ENCODE peak calls at places on chromosome 18, in five cellular contexts. A, H, O, Y and S are unnamed samples.

GRCh38 chr18:59536181-59536580 is 161.0 kb downstream of the CCBE1 start:
- DNase-seq in O (no peak), Y (no peak), H (no peak), A (peak), S (no peak)

GRCh38 chr18:79548621-79548985 is 131.0 kb upstream of the CTDP1 start:
- DNase-seq in A (no peak), Y (no peak), O (no peak), H (no peak), S (no peak)

GRCh38 chr18:57223160-57223870 is 76.4 kb downstream of the BOD1L2 start:
- DNase-seq in O (peak), Y (no peak), H (no peak), A (no peak), S (no peak)

GRCh38 chr18:44197837-44198236 is 482.9 kb upstream of the SETBP1 start:
- DNase-seq in H (no peak), A (no peak), Y (no peak), O (no peak), S (no peak)

GRCh38 chr18:74541703-74542555 is 7.6 kb downstream of the CNDP1 start:
- DNase-seq in Y (no peak), O (no peak), H (no peak), A (no peak), S (no peak)

GRCh38 chr18:79509536-79509930 is 113.8 kb downstream of the NFATC1 start:
- DNase-seq in Y (no peak), H (no peak), A (no peak), O (no peak), S (no peak)

GRCh38 chr18:12403601-12404506 is 3.9 kb upstream of the PRELID3A start:
- DNase-seq in H (peak), Y (peak), O (peak), A (peak), S (no peak)

GRCh38 chr18:25298853-25299274 is 53.1 kb downstream of the ZNF521 start:
- DNase-seq in A (peak), Y (no peak), H (peak), O (peak), S (no peak)

GRCh38 chr18:31241900-31242409 is 76.0 kb upstream of the DSG1 start:
- DNase-seq in A (no peak), Y (peak), H (peak), O (peak), S (no peak)

GRCh38 chr18:3604260-3604625 is 154.3 kb downstream of the TGIF1 start:
- DNase-seq in Y (no peak), A (no peak), O (no peak), H (no peak), S (no peak)

GRCh38 chr18:2147866-2148265 is 423.4 kb downstream of the METTL4 start:
- DNase-seq in O (peak), A (no peak), Y (no peak), H (no peak), S (no peak)

GRCh38 chr18:76491436-76491800 is 3.6 kb downstream of the ZNF516 start:
- DNase-seq in H (no peak), O (peak), A (peak), Y (no peak), S (no peak)

GRCh38 chr18:74796928-74797576 is 199.4 kb downstream of the ZNF407 start:
- DNase-seq in O (peak), Y (peak), A (peak), H (peak), S (no peak)

GRCh38 chr18:12306752-12307151 is 1.3 kb upstream of the TUBB6 start:
- DNase-seq in A (peak), H (no peak), Y (no peak), O (no peak), S (no peak)

GRCh38 chr18:58417752-58418151 is 211.1 kb downstream of the ALPK2 start:
- DNase-seq in Y (no peak), A (peak), H (no peak), O (peak), S (no peak)

GRCh38 chr18:79987566-79987965 is 797 bp downstream of the TXNL4A start:
- DNase-seq in H (no peak), A (peak), O (peak), Y (no peak), S (no peak)

GRCh38 chr18:55152801-55153200 is 193.5 kb upstream of the CCDC68 start:
- DNase-seq in O (peak), H (no peak), A (peak), Y (no peak), S (no peak)

GRCh38 chr18:9417081-9417841 is 58.1 kb upstream of the RALBP1 start:
- DNase-seq in O (peak), A (peak), Y (no peak), H (no peak), S (no peak)

GRCh38 chr18:79529991-79530390 is 134.3 kb downstream of the NFATC1 start:
- DNase-seq in A (no peak), Y (no peak), O (no peak), H (no peak), S (no peak)

GRCh38 chr18:60664736-60665135 is 292.2 kb upstream of the MC4R start:
- DNase-seq in O (no peak), Y (no peak), A (no peak), H (no peak), S (no peak)
- H3K9ac ChIP-seq in O (no peak), Y (no peak), A (no peak), H (no peak), S (no peak)

GRCh38 chr18:21111351-21112139 is at the start of gene ROCK1:
- DNase-seq in O (peak), Y (peak), A (peak), H (peak), S (peak)
- H3K4me2 ChIP-seq in O (peak), Y (peak), A (peak), H (peak), S (peak)

GRCh38 chr18:23363865-23364570 is 89.1 kb upstream of the RIOK3 start:
- DNase-seq in O (no peak), H (no peak), Y (no peak), A (no peak), S (no peak)
- H3K9ac ChIP-seq in O (no peak), H (no peak), Y (no peak), A (no peak), S (no peak)

DNA sequence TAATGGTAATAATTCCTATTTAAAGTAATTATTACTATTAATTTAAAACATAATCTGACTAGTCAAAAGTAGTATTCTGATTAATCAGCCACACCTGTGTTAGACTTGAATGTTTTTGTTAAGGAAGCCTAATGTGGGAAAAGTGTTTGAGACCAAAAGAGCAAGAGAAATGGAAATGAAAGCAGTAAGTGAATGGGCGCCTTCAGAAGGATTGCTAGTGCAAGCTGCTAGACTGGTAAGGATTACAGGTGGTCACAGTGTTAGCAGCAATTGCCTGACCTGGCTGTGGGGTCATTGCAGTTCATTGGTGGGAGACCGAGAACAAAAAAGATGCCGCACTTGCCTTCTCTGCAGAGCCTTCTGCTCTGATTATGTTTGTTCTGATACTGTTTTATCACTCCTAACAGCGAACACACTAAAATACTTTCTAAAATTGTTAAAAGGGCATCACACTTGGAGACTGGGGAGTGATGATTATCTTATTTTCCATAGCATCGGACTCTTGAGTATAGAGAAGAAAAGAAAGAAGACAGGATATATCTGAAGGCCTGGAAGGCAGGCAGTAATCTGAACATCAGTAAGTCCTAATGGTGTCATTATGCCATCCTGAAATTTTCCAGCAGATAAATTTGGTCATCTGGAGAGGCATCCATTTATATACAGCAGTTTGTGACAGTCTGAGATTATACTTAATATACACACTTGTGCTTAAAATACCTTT is 5.8 kb downstream of the SOCS6 start:
- DNase-seq in O (no peak), H (no peak), A (no peak), Y (no peak), S (no peak)
- H3K4me2 ChIP-seq in O (peak), H (no peak), A (peak), Y (peak), S (no peak)

GRCh38 chr18:48547456-48548403 is 8.9 kb downstream of the CTIF start:
- DNase-seq in A (peak), H (peak), O (peak), Y (no peak), S (no peak)
- H3K9ac ChIP-seq in A (peak), H (no peak), O (no peak), Y (no peak), S (no peak)

GRCh38 chr18:22847392-22847791 is 85.7 kb upstream of the RBBP8 start:
- DNase-seq in O (peak), A (peak), Y (no peak), H (no peak), S (no peak)

GRCh38 chr18:22846697-22847096 is 86.4 kb upstream of the RBBP8 start:
- DNase-seq in H (no peak), O (no peak), A (no peak), Y (no peak), S (no peak)

GRCh38 chr18:22846088-22846683 is 86.9 kb upstream of the RBBP8 start:
- DNase-seq in H (peak), Y (peak), A (peak), O (peak), S (no peak)

GRCh38 chr18:22844184-22844583 is 88.9 kb upstream of the RBBP8 start:
- DNase-seq in H (no peak), Y (no peak), O (peak), A (peak), S (no peak)

DNA sequence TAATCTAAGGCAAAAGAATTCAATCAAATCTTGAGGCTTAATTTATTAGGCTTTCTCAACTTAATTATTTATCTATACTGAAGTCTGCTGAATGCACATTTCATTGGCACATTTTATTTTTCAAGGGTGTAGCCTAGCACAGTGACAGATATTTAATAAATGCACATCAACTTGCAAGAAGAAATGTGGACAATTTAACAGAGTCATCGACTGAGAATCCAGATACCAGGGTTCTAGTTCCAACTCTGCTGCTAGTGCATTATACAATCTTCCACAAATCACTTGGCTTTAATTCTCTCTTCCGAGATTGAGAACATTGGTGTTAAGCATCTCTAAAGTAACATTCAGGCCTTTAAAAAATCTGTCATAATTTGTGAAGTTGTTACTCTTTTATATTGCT is 88.5 kb upstream of the RBBP8 start:
- DNase-seq in A (no peak), H (no peak), O (peak), Y (no peak), S (no peak)
- H3K4me2 ChIP-seq in A (peak), H (no peak), O (no peak), Y (peak), S (no peak)